ENCODE peak calls at places on chromosomes 13 and 19, in ten cellular contexts. T is stimulated activated CD4-positive, alpha-beta T cell treated with anti-CD3 and anti-CD28 coated beads, TNF-alpha, amount 100 ng/mL, for 4 hours; Y is Kasumi-1; B is activated CD8-positive, alpha-beta memory T cell treated with anti-CD3 and anti-CD28 coated beads for 48 hours; V is CD8-positive, alpha-beta T cell; L is endothelial cell; I is BE2C; R is activated CD4-positive, alpha-beta T cell treated with anti-CD3 and anti-CD28 coated beads, Interleukin-2, amount 50 U/mL, for 24 hours; G is left cardiac atrium; X is esophagus squamous epithelium. N is an unnamed sample.

GRCh38 chr19:53872762-53873161 is 5.1 kb downstream of the MYADM start:
- DNase-seq in Y (no peak), G (no peak), R (no peak), B (no peak), L (no peak), X (no peak), I (no peak), T (no peak), V (no peak), N (no peak)

GRCh38 chr13:39417131-39417530 is 185.9 kb downstream of the LHFPL6 start:
- DNase-seq in T (no peak), G (peak), I (peak), R (no peak), B (no peak), Y (no peak), L (peak), X (no peak), V (no peak), N (no peak)

GRCh38 chr19:55175117-55175867 is 4.8 kb downstream of the SYT5 start:
- DNase-seq in L (no peak), I (peak), V (no peak), T (no peak), X (no peak), R (no peak), Y (no peak), B (no peak), G (no peak), N (no peak)

GRCh38 chr19:30070970-30071632 is 129.1 kb downstream of the URI1 start:
- DNase-seq in L (no peak), I (no peak), V (no peak), B (no peak), Y (no peak), G (no peak), T (no peak), R (no peak), X (no peak), N (no peak)

GRCh38 chr19:48398329-48399235 is 5.1 kb downstream of the GRIN2D start:
- DNase-seq in I (peak), Y (no peak), B (peak), G (peak), R (peak), T (peak), X (no peak), L (peak), V (peak), N (no peak)

GRCh38 chr13:38687246-38688229 is 661 bp downstream of the FREM2 start:
- DNase-seq in Y (no peak), R (no peak), T (no peak), B (no peak), I (no peak), G (no peak), V (no peak), L (peak), X (no peak), N (no peak)

GRCh38 chr13:23654111-23655110 is 84.2 kb downstream of the TNFRSF19 start:
- DNase-seq in V (no peak), X (no peak), B (no peak), R (no peak), Y (no peak), L (peak), T (no peak), G (peak), I (no peak), N (no peak)

GRCh38 chr13:76672422-76672821 is 213.8 kb downstream of the KCTD12 start:
- DNase-seq in Y (no peak), T (no peak), X (no peak), V (no peak), G (no peak), L (no peak), B (no peak), R (no peak), I (no peak), N (no peak)

GRCh38 chr13:76709851-76710250 is 176.4 kb downstream of the KCTD12 start:
- DNase-seq in G (no peak), B (no peak), I (no peak), T (no peak), V (no peak), X (no peak), R (no peak), L (no peak), Y (no peak), N (no peak)

GRCh38 chr19:20367811-20368294 is 197.7 kb downstream of the ZNF737 start:
- DNase-seq in V (no peak), Y (no peak), R (no peak), X (no peak), G (no peak), B (no peak), T (no peak), I (no peak), L (peak), N (no peak)

GRCh38 chr19:722553-723101 is 13.9 kb downstream of the PALM start:
- DNase-seq in T (no peak), R (no peak), B (no peak), G (peak), L (no peak), I (no peak), Y (no peak), X (no peak), V (no peak), N (no peak)

GRCh38 chr13:23025848-23026608 is 154.8 kb upstream of the SGCG start:
- DNase-seq in L (no peak), V (no peak), I (no peak), G (no peak), T (no peak), Y (no peak), X (no peak), B (no peak), R (no peak), N (no peak)

GRCh38 chr19:38304866-38305429 is 897 bp downstream of the C19orf33 start:
- DNase-seq in X (no peak), V (no peak), Y (no peak), L (peak), R (no peak), B (no peak), G (peak), I (peak), T (no peak), N (no peak)

GRCh38 chr19:39448271-39448670 is 2.9 kb downstream of the SUPT5H start:
- DNase-seq in R (no peak), Y (no peak), V (no peak), G (no peak), L (no peak), I (no peak), B (no peak), X (no peak), T (no peak), N (no peak)

GRCh38 chr13:45870232-45870631 is 18.7 kb upstream of the SIAH3 start:
- DNase-seq in I (no peak), L (no peak), G (no peak), T (no peak), X (no peak), B (no peak), R (no peak), Y (no peak), V (no peak), N (no peak)

GRCh38 chr19:52923782-52924593 is 760 bp upstream of the ZNF888 start:
- DNase-seq in R (no peak), I (no peak), B (no peak), L (peak), X (no peak), V (no peak), G (peak), T (no peak), Y (no peak), N (no peak)

GRCh38 chr19:3722443-3723109 is 14.4 kb downstream of the TJP3 start:
- DNase-seq in V (no peak), R (no peak), G (no peak), I (no peak), X (no peak), L (peak), T (no peak), B (no peak), Y (no peak), N (no peak)

GRCh38 chr13:53255795-53256194 is 227.2 kb downstream of the OLFM4 start:
- DNase-seq in Y (no peak), L (no peak), B (no peak), I (no peak), X (no peak), V (no peak), T (no peak), G (no peak), R (no peak), N (no peak)

GRCh38 chr19:54439174-54439851 is 9.7 kb upstream of the LENG8 start:
- DNase-seq in R (no peak), B (no peak), L (peak), Y (peak), V (no peak), G (no peak), T (no peak), I (peak), X (no peak), N (no peak)